ENCODE peak calls at places on chromosomes 11 and 22, in five cellular contexts. O is K562, L is SK-N-SH, P is HepG2, Y is GM12878. J is an unnamed sample.

GRCh38 chr22:45807156-45807915 is 135.7 kb downstream of the ATXN10 start:
- DNase-seq in P (no peak), O (no peak), L (no peak), Y (no peak), J (no peak)

GRCh38 chr11:82675838-82676237 is 57.8 kb downstream of the FAM181B start:
- DNase-seq in O (no peak), L (no peak), Y (no peak), P (no peak), J (no peak)

GRCh38 chr11:45543808-45544422 is 121.5 kb downstream of the CHST1 start:
- DNase-seq in L (no peak), Y (no peak), O (peak), P (no peak), J (peak)

GRCh38 chr11:109641549-109641948 is 219.6 kb downstream of the C11orf87 start:
- DNase-seq in L (no peak), Y (no peak), P (peak), O (no peak), J (peak)

GRCh38 chr11:105282658-105283057 is 143.1 kb upstream of the CARD18 start:
- DNase-seq in L (peak), P (no peak), Y (no peak), O (no peak), J (no peak)

GRCh38 chr22:22913989-22914388 is 26.4 kb downstream of the IGLL5 start:
- DNase-seq in P (no peak), Y (no peak), L (no peak), O (no peak), J (no peak)

GRCh38 chr22:27986459-27986858 is 67.4 kb upstream of the PITPNB start:
- DNase-seq in O (no peak), P (no peak), L (no peak), Y (no peak), J (no peak)

GRCh38 chr11:9073826-9074225 is 17.6 kb downstream of the SCUBE2 start:
- DNase-seq in P (no peak), Y (no peak), L (no peak), O (no peak), J (no peak)

GRCh38 chr22:35051034-35051535 is 14.9 kb upstream of the ISX start:
- DNase-seq in Y (no peak), P (no peak), L (no peak), O (no peak), J (no peak)

GRCh38 chr22:45516923-45517675 is 14.4 kb downstream of the FBLN1 start:
- DNase-seq in O (no peak), P (no peak), Y (no peak), L (no peak), J (no peak)

GRCh38 chr11:66048525-66049313 is at the start of gene GAL3ST3:
- DNase-seq in P (no peak), L (peak), O (no peak), Y (no peak), J (no peak)
- TF ChIP-seq FOXM1 in P (no peak), L (no peak), O (no peak), Y (no peak), J (no peak)

DNA sequence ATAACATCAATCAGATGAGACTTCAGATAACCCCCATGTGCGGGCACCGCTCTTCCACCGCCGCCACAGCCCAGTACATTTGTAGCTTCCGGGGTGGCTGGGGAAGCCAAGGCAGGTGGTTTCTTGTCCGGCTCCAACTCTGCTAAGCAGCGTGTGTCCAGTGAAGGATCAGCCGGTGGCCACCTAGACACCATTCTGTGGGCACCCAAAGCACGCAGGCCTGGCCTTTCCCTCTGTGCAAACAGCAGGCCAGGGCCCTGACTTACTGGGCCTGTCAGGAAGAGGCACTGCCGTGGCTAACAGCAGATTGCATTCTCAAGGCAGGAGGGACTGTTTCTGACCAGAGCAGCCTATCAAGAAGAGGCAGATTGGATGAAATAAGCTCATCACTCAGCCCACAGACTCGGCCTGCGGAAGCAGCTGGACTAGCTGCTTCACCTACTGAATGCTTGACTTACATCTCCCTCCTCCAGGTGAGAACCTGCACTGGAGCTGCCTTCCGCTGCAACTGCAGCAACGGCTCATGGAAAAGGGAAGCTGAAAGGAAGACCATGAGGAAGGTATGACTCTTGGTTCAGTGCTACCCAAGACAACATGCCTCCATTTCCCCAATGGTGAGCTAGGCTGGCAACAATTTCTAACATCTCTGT is 74.8 kb downstream of the ETS1 start:
- DNase-seq in Y (no peak), L (no peak), O (no peak), P (no peak), J (no peak)
- TF ChIP-seq FOXM1 in Y (no peak), L (no peak), O (no peak), P (no peak), J (no peak)

DNA sequence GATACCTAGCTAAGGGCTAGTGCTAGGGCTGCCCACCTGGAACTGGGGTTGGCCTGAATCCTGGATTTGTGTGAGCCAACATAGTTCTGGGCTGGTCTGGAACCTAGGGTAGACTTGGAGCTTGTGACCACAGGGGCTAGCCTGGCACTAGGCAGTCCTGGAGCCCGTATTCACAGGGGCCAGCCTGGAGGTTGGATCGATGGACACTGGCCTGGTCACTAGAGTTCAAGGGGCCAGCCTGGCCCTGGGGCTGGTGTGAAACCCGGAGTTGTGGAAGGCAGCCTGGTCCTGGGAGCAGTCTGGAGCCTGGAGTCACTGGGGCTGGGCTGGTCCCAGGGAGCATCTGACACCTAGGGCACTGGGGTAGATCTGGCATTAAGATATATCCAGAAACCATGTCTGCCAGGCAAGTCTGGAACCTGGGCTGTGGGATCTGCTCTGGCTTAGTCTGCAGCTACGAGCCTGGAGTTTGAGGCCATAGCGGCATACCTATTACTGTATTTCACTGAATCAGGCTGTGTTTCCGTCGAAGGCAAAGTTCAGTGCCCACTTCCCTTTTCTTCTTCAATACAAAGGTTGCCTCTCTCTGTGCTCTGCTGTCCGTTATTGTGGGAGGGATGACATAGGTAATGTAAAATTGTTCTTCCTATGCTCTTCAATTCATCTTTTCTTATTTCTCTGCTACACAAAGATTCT is 9.1 kb upstream of the GLYATL1B start:
- DNase-seq in L (no peak), O (no peak), Y (no peak), P (no peak), J (no peak)
- TF ChIP-seq FOXM1 in L (no peak), O (no peak), Y (no peak), P (no peak), J (no peak)

GRCh38 chr22:25050566-25050965 is 98.0 kb downstream of the KIAA1671 start:
- DNase-seq in L (no peak), Y (no peak), O (no peak), P (no peak), J (no peak)

GRCh38 chr22:25048659-25049657 is 96.4 kb downstream of the KIAA1671 start:
- DNase-seq in L (peak), O (peak), P (peak), Y (no peak), J (peak)

GRCh38 chr22:25049770-25050169 is 97.3 kb downstream of the KIAA1671 start:
- DNase-seq in L (no peak), P (no peak), O (no peak), Y (no peak), J (no peak)

GRCh38 chr22:25039754-25040153 is 87.2 kb downstream of the KIAA1671 start:
- DNase-seq in O (no peak), P (no peak), Y (no peak), L (no peak), J (no peak)

DNA sequence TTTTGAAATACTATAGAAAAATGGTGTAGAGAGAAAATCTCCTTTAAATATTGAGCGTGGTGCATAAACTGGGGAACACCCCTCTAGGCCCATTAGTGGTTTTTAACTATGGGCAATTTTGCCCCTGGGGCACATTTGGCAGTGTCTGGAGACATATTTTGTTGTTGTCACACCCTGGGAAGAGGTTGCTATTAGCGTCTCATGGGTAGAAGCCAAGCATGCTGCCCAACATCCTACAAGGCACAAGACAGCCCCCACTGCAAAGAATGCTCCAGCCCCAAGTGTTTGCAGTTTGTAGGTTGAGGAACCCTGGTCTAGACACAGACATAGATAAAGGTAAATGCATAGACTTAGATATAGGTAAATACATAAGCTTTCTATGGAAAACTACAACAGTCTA is 92.7 kb downstream of the KIAA1671 start:
- DNase-seq in Y (no peak), L (no peak), P (no peak), O (no peak), J (no peak)
- TF ChIP-seq FOXM1 in Y (no peak), L (no peak), P (no peak), O (no peak), J (no peak)

J was measured in HEK293T.